ENCODE peak calls at places on chromosomes 12 and 14, in ten cellular contexts. A is endothelial cell; G is nephron progenitor cell; N is HEK293T; L is stimulated activated CD4-positive, alpha-beta T cell treated with anti-CD3 and anti-CD28 coated beads, TNF-alpha, amount 100 ng/mL, for 4 hours; Z is T47D; H is iris pigment epithelial cell; Y is NCI-H2081; B is NCI-H1092; X is naive thymus-derived CD8-positive, alpha-beta T cell. I is an unnamed sample.
A peak's percentile ranks its signal among the peaks of the same experiment; 100 is the strongest.

GRCh38 chr12:124992874-124993567 is 424 bp upstream of the BRI3BP start:
- DNase-seq in A (peak; percentile 81), G (peak; percentile 78), N (peak; percentile 75), L (peak; percentile 74), Z (peak; percentile 92), H (peak; percentile 22), Y (peak; percentile 92), B (peak; percentile 75), X (peak; percentile 75), I (peak; percentile 91)

GRCh38 chr12:122227341-122227740 is 1.5 kb upstream of the DIABLO start:
- DNase-seq in A (no peak), G (no peak), N (no peak), L (no peak), Z (no peak), H (no peak), Y (peak; percentile 52), B (no peak), X (peak; percentile 82), I (peak; percentile 11)

GRCh38 chr12:49538740-49539403 is at the start of gene KCNH3:
- DNase-seq in A (peak; percentile 60), G (peak; percentile 85), N (peak; percentile 82), L (peak; percentile 77), Z (peak; percentile 86), H (peak; percentile 55), Y (peak; percentile 80), B (peak; percentile 78), X (peak; percentile 85), I (peak; percentile 39)

GRCh38 chr14:58826845-58827686 is 189.3 kb downstream of the DACT1 start:
- DNase-seq in A (no peak), G (no peak), N (no peak), L (no peak), Z (peak; percentile 39), H (no peak), Y (no peak), B (no peak), X (no peak), I (no peak)

GRCh38 chr12:6643569-6644256 is 3.5 kb downstream of the ACRBP start:
- DNase-seq in A (no peak), G (no peak), N (no peak), L (no peak), Z (no peak), H (no peak), Y (no peak), B (no peak), X (no peak), I (no peak)

GRCh38 chr12:49344486-49345047 is 2.1 kb upstream of the DNAJC22 start:
- DNase-seq in A (no peak), G (no peak), N (no peak), L (no peak), Z (no peak), H (no peak), Y (no peak), B (no peak), X (no peak), I (no peak)

GRCh38 chr12:5567021-5567744 is 135.3 kb downstream of the NTF3 start:
- DNase-seq in A (no peak), G (no peak), N (no peak), L (no peak), Z (no peak), H (no peak), Y (peak; percentile 41), B (peak; percentile 56), X (no peak), I (no peak)

GRCh38 chr12:6847676-6848075 is 3.4 kb downstream of the CDCA3 start:
- DNase-seq in A (no peak), G (no peak), N (no peak), L (no peak), Z (no peak), H (no peak), Y (no peak), B (no peak), X (no peak), I (no peak)

GRCh38 chr12:27009926-27010325 is 4.3 kb downstream of the TM7SF3 start:
- DNase-seq in A (no peak), G (no peak), N (no peak), L (no peak), Z (peak; percentile 45), H (no peak), Y (no peak), B (no peak), X (no peak), I (no peak)

GRCh38 chr14:35159742-35160409 is 37.5 kb downstream of the PRORP start:
- DNase-seq in A (no peak), G (no peak), N (no peak), L (no peak), Z (no peak), H (peak; percentile 98), Y (no peak), B (no peak), X (no peak), I (no peak)

GRCh38 chr12:120538281-120539156 is 4.4 kb downstream of the RNF10 start:
- DNase-seq in A (no peak), G (no peak), N (no peak), L (no peak), Z (peak; percentile 65), H (peak; percentile 71), Y (no peak), B (no peak), X (no peak), I (no peak)

GRCh38 chr14:90140956-90141316 is 79.1 kb downstream of the KCNK13 start:
- DNase-seq in A (no peak), G (no peak), N (no peak), L (no peak), Z (no peak), H (peak; percentile 71), Y (no peak), B (no peak), X (no peak), I (no peak)

GRCh38 chr12:78865297-78865955 is 852 bp downstream of the SYT1 start:
- DNase-seq in A (no peak), G (no peak), N (no peak), L (no peak), Z (no peak), H (no peak), Y (peak; percentile 70), B (no peak), X (no peak), I (no peak)

GRCh38 chr12:86744547-86745212 is 488.5 kb upstream of the MGAT4C start:
- DNase-seq in A (no peak), G (no peak), N (no peak), L (no peak), Z (no peak), H (no peak), Y (no peak), B (no peak), X (no peak), I (no peak)

GRCh38 chr12:94077209-94077608 is 71.2 kb upstream of the PLXNC1 start:
- DNase-seq in A (no peak), G (no peak), N (no peak), L (no peak), Z (no peak), H (no peak), Y (no peak), B (no peak), X (no peak), I (no peak)

GRCh38 chr12:130162267-130162666 is at the start of gene FZD10:
- DNase-seq in A (no peak), G (peak; percentile 94), N (peak; percentile 60), L (no peak), Z (no peak), H (no peak), Y (no peak), B (no peak), X (no peak), I (no peak)

I was measured in DMS153.